ENCODE peak calls at places on chromosomes 3 and 15, in four cellular contexts. U is aorta, V is tibial artery, E is PC-9. O is an unnamed sample.

GRCh38 chr3:86731501-86731901 is 259.4 kb downstream of the VGLL3 start:
- DNase-seq in E (no peak), V (peak; percentile 54), U (no peak), O (peak; percentile 72)

GRCh38 chr15:36901012-36901411 is 199.3 kb downstream of the MEIS2 start:
- DNase-seq in V (no peak), E (no peak), U (no peak), O (no peak)

GRCh38 chr3:167886690-167887089 is 151.2 kb downstream of the SERPINI1 start:
- DNase-seq in E (no peak), V (no peak), U (no peak), O (no peak)

GRCh38 chr3:58386966-58387365 is 46.7 kb downstream of the PDHB start:
- DNase-seq in E (no peak), V (peak; percentile 72), U (peak; percentile 57), O (no peak)

GRCh38 chr3:180229113-180229512 is 192.4 kb upstream of the PEX5L start:
- DNase-seq in V (no peak), U (no peak), E (no peak), O (no peak)

GRCh38 chr3:14549256-14549931 is 9.3 kb upstream of the GRIP2 start:
- DNase-seq in V (no peak), E (no peak), U (peak; percentile 9), O (peak; percentile 48)

GRCh38 chr15:22232675-22233074 is 152.3 kb downstream of the OR4M2 start:
- DNase-seq in E (no peak), U (no peak), V (no peak), O (no peak)

GRCh38 chr3:196181127-196181546 is 30.1 kb downstream of the ZDHHC19 start:
- DNase-seq in V (no peak), E (no peak), U (no peak), O (peak; percentile 67)

GRCh38 chr15:40282870-40283614 is at the start of gene ANKRD63:
- DNase-seq in V (no peak), E (no peak), U (peak; percentile 59), O (peak; percentile 86)
- H3K4me1 ChIP-seq in V (peaks cover 22% of the 10 kb centered on the region), E (no peaks in the 10 kb centered on the region), U (no peaks in the 10 kb centered on the region), O (peaks cover 10% of the 10 kb centered on the region)

DNA sequence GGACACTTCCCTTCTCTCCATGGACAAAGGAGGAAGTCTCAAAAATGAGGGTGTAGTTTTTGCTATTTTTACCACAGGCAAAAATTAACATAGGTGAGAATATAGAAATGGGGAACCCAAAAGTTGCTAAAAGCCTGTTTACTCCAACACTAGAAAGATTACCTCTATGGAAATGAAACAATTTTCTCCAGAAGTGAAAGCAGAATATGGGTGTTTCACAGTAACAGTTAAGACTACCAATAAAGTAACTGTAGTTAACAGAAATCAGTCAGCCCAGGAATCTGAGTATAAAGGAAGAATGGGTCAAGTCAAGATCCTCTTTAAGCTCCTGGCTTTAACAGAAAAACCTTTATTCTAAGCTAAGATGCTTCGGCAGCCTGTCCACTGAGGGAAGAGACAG is 9.3 kb downstream of the TRA2B start:
- DNase-seq in V (no peak), U (no peak), E (no peak), O (no peak)
- H3K4me1 ChIP-seq in V (peaks cover 77% of the 10 kb centered on the region), U (peaks cover 4% of the 10 kb centered on the region), E (peaks cover 65% of the 10 kb centered on the region), O (peaks cover 78% of the 10 kb centered on the region)

GRCh38 chr3:152413244-152413643 is 144.5 kb downstream of the MBNL1 start:
- DNase-seq in V (no peak), E (no peak), U (no peak), O (no peak)
- H3K4me1 ChIP-seq in V (peaks cover 18% of the 10 kb centered on the region), E (no peaks in the 10 kb centered on the region), U (peaks cover 2% of the 10 kb centered on the region), O (no peaks in the 10 kb centered on the region)

GRCh38 chr3:138059261-138059660 is 49.3 kb downstream of the CLDN18 start:
- DNase-seq in V (no peak), U (no peak), E (no peak), O (no peak)
- H3K4me1 ChIP-seq in V (no peaks in the 10 kb centered on the region), U (no peaks in the 10 kb centered on the region), E (no peaks in the 10 kb centered on the region), O (no peaks in the 10 kb centered on the region)

GRCh38 chr3:67045711-67046465 is 47.8 kb downstream of the KBTBD8 start:
- DNase-seq in V (no peak), E (no peak), U (no peak), O (no peak)

GRCh38 chr3:67048716-67049076 is 50.6 kb downstream of the KBTBD8 start:
- DNase-seq in V (no peak), E (no peak), U (no peak), O (no peak)

GRCh38 chr3:67044955-67045354 is 46.8 kb downstream of the KBTBD8 start:
- DNase-seq in E (no peak), V (no peak), U (no peak), O (no peak)

GRCh38 chr3:67044295-67044694 is 46.2 kb downstream of the KBTBD8 start:
- DNase-seq in U (no peak), E (no peak), V (no peak), O (no peak)

DNA sequence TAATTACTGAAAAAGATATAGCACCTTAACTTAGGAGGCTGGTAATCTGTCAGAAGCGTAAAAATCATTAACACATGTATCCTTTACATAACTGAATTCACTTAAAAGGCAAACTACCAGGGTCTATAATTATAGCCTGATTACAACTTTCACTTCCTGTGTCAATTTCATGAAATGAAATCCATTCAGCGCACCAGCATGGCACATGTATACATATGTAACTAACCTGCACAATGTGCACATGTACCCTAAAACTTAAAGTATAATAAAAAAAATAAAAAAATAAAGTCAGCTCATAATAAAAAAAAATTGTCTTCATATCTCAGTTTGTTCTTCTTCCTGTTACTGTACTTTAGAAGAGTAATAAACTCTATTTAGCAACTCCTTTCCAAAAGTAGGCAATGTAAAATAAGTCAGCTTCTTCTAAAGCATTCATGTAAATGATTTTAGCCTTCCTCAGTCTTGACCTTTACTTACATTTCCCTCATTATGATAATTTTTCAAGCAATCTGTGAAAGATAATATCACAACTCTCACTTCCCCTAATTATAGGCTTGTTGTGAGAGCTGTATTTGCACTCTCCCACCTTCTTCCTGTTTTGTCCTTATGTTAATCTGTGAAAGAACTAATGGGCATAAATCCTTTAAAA is 50.1 kb downstream of the KBTBD8 start:
- DNase-seq in U (no peak), V (no peak), E (no peak), O (no peak)
- H3K4me1 ChIP-seq in U (no peaks in the 10 kb centered on the region), V (peaks cover 6% of the 10 kb centered on the region), E (no peaks in the 10 kb centered on the region), O (no peaks in the 10 kb centered on the region)

DNA sequence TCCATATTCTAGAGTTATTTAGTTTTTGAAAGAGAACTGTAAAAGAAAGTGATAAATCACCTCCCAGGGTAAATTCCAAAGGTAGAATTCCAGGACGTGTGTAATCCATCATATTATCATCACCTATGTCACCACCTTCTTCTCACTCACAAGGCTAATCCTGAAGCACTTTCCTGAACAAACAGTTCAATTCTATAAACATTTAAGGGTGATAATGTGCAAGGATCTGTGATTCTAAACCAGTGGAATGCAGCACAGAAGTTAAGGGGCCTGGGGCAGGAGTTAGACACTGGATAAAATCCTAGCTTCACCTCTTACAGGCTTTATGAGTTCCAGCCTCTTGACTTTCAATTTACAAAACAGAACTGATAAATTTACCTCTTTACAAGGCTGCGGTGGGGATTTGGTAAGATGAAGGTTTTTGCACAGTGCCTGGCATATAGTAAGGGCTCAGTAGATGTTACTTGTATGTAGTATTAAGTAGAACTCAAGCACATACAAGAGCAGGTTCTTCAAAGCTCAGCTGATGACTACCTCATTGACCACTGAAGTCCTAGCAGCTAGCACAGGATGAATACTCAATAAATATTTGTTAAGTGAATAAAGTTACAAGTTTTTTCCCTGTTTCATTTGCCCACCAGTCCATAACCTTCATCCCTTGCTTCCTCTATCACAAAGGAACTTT is 47.3 kb upstream of the CCDC80 start:
- DNase-seq in E (no peak), V (no peak), U (no peak), O (no peak)
- H3K4me1 ChIP-seq in E (peaks cover 26% of the 10 kb centered on the region), V (peaks cover 3% of the 10 kb centered on the region), U (peaks cover 1% of the 10 kb centered on the region), O (no peaks in the 10 kb centered on the region)

GRCh38 chr15:83844742-83845141 is 190.8 kb downstream of the ADAMTSL3 start:
- DNase-seq in E (no peak), U (no peak), V (no peak), O (no peak)
- H3K4me1 ChIP-seq in E (peaks cover 4% of the 10 kb centered on the region), U (no peaks in the 10 kb centered on the region), V (peaks cover 21% of the 10 kb centered on the region), O (peaks cover 3% of the 10 kb centered on the region)

GRCh38 chr3:50319181-50319871 is 3.2 kb downstream of the HYAL2 start:
- DNase-seq in V (no peak), E (no peak), U (peak; percentile 41), O (no peak)

GRCh38 chr3:50316657-50317242 is 5.8 kb downstream of the HYAL2 start:
- DNase-seq in E (peak; percentile 99), V (no peak), U (peak; percentile 62), O (peak; percentile 85)

GRCh38 chr3:50318163-50318562 is 4.4 kb downstream of the HYAL2 start:
- DNase-seq in U (peak; percentile 33), E (no peak), V (no peak), O (no peak)

GRCh38 chr3:50318615-50319014 is 3.9 kb downstream of the HYAL2 start:
- DNase-seq in E (no peak), V (no peak), U (peak; percentile 57), O (no peak)

DNA sequence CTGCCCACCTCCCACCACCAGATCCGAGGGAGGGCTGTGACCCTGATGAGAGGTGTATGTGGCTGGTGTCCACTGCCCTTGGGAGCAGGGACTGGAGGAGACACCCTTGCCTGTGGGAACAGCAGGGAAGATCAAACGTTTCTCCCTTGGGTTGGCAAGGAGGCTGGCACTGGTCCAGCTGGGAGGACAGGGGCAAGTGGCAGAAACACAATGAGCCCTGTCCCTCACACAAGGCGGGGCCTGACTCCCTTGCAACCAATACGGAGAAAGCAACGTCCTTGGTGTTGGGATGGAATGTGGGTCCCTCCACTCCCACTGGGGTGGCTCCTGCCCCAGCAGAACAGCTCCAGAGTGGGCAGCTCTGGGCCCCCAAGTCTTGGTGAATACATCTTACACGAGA is 5.2 kb downstream of the HYAL2 start:
- DNase-seq in E (peak; percentile 62), U (peak; percentile 54), V (no peak), O (no peak)
- H3K4me1 ChIP-seq in E (peaks cover 53% of the 10 kb centered on the region), U (no peaks in the 10 kb centered on the region), V (peaks cover 19% of the 10 kb centered on the region), O (peaks cover 11% of the 10 kb centered on the region)

DNA sequence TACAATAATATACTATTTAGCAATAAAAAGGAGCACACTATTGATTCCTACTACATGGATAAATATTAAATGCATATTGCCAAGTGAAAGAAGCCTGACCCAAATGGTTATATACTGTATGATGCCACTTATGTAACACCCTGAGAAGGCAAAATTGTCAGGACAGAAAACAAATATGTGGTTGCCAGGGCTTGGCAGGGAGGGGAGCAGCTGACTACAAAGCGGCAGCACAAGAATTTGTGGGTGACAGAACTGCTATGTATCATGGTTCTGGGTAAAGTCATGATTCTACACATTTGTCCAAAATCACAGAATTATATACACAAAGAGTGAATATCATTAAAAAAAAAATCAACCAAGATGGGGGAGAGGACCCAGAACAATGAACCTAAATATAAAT is 22.5 kb downstream of the TBC1D2B start:
- DNase-seq in U (no peak), E (no peak), V (peak; percentile 41), O (no peak)
- H3K4me1 ChIP-seq in U (no peaks in the 10 kb centered on the region), E (peaks cover 33% of the 10 kb centered on the region), V (peaks cover 44% of the 10 kb centered on the region), O (peaks cover 99% of the 10 kb centered on the region)

O was measured in spleen.